ENCODE peak calls at places on chromosome 6, in ten cellular contexts. One of them, this sample, is unnamed.

GRCh38 chr6:154862536-154862935 is 129.3 kb downstream of the SCAF8 start:
- DNase-seq in HepG2: no peak
- DNase-seq in ovary: no peak
- DNase-seq in A549: no peak
- DNase-seq in endothelial cell of umbilical vein: no peak
- DNase-seq in body of pancreas: no peak
- DNase-seq in GM12891: no peak
- DNase-seq in heart left ventricle: no peak
- DNase-seq in gastrocnemius medialis: no peak
- DNase-seq in HCT116: no peak
- DNase-seq in this sample: no peak

GRCh38 chr6:148273962-148274752 is 68.5 kb upstream of the SASH1 start:
- DNase-seq in HepG2: no peak
- DNase-seq in ovary: no peak
- DNase-seq in A549: no peak
- DNase-seq in endothelial cell of umbilical vein: no peak
- DNase-seq in body of pancreas: no peak
- DNase-seq in GM12891: no peak
- DNase-seq in heart left ventricle: no peak
- DNase-seq in gastrocnemius medialis: no peak
- DNase-seq in HCT116: no peak
- DNase-seq in this sample: no peak

GRCh38 chr6:108888052-108888451 is 39.8 kb downstream of the ARMC2 start:
- DNase-seq in HepG2: no peak
- DNase-seq in ovary: no peak
- DNase-seq in A549: no peak
- DNase-seq in endothelial cell of umbilical vein: no peak
- DNase-seq in body of pancreas: no peak
- DNase-seq in GM12891: no peak
- DNase-seq in heart left ventricle: no peak
- DNase-seq in gastrocnemius medialis: no peak
- DNase-seq in HCT116: no peak
- DNase-seq in this sample: no peak

GRCh38 chr6:113120577-113121285 is 736.4 kb upstream of the MARCKS start:
- DNase-seq in HepG2: no peak
- DNase-seq in ovary: no peak
- DNase-seq in A549: peak; percentile 52
- DNase-seq in endothelial cell of umbilical vein: peak; percentile 82
- DNase-seq in body of pancreas: no peak
- DNase-seq in GM12891: no peak
- DNase-seq in heart left ventricle: no peak
- DNase-seq in gastrocnemius medialis: no peak
- DNase-seq in HCT116: peak; percentile 73
- DNase-seq in this sample: no peak

GRCh38 chr6:90294008-90294511 is 2.6 kb downstream of the BACH2 start:
- DNase-seq in HepG2: no peak
- DNase-seq in ovary: no peak
- DNase-seq in A549: no peak
- DNase-seq in endothelial cell of umbilical vein: no peak
- DNase-seq in body of pancreas: no peak
- DNase-seq in GM12891: no peak
- DNase-seq in heart left ventricle: no peak
- DNase-seq in gastrocnemius medialis: no peak
- DNase-seq in HCT116: no peak
- DNase-seq in this sample: no peak

GRCh38 chr6:17653198-17653881 is 53.2 kb downstream of the FAM8A1 start:
- DNase-seq in HepG2: no peak
- DNase-seq in ovary: no peak
- DNase-seq in A549: no peak
- DNase-seq in endothelial cell of umbilical vein: no peak
- DNase-seq in body of pancreas: no peak
- DNase-seq in GM12891: no peak
- DNase-seq in heart left ventricle: no peak
- DNase-seq in gastrocnemius medialis: no peak
- DNase-seq in HCT116: no peak
- DNase-seq in this sample: no peak

GRCh38 chr6:32954983-32955802 is 2.3 kb upstream of the HLA-DMA start:
- DNase-seq in HepG2: peak; percentile 39
- DNase-seq in ovary: no peak
- DNase-seq in A549: peak; percentile 54
- DNase-seq in endothelial cell of umbilical vein: no peak
- DNase-seq in body of pancreas: peak; percentile 68
- DNase-seq in GM12891: no peak
- DNase-seq in heart left ventricle: no peak
- DNase-seq in gastrocnemius medialis: no peak
- DNase-seq in HCT116: no peak
- DNase-seq in this sample: no peak

GRCh38 chr6:168221000-168221399 is 98.6 kb downstream of the DACT2 start:
- DNase-seq in HepG2: no peak
- DNase-seq in ovary: no peak
- DNase-seq in A549: no peak
- DNase-seq in endothelial cell of umbilical vein: no peak
- DNase-seq in body of pancreas: no peak
- DNase-seq in GM12891: no peak
- DNase-seq in heart left ventricle: no peak
- DNase-seq in gastrocnemius medialis: no peak
- DNase-seq in HCT116: no peak
- DNase-seq in this sample: no peak

GRCh38 chr6:39848171-39848570 is 56.0 kb downstream of the DAAM2 start:
- DNase-seq in HepG2: no peak
- DNase-seq in ovary: no peak
- DNase-seq in A549: no peak
- DNase-seq in endothelial cell of umbilical vein: no peak
- DNase-seq in body of pancreas: no peak
- DNase-seq in GM12891: no peak
- DNase-seq in heart left ventricle: no peak
- DNase-seq in gastrocnemius medialis: no peak
- DNase-seq in HCT116: no peak
- DNase-seq in this sample: no peak

GRCh38 chr6:165588515-165588914 is 74.5 kb downstream of the PDE10A start:
- DNase-seq in HepG2: no peak
- DNase-seq in ovary: no peak
- DNase-seq in A549: no peak
- DNase-seq in endothelial cell of umbilical vein: no peak
- DNase-seq in body of pancreas: no peak
- DNase-seq in GM12891: no peak
- DNase-seq in heart left ventricle: no peak
- DNase-seq in gastrocnemius medialis: no peak
- DNase-seq in HCT116: no peak
- DNase-seq in this sample: no peak

DNA sequence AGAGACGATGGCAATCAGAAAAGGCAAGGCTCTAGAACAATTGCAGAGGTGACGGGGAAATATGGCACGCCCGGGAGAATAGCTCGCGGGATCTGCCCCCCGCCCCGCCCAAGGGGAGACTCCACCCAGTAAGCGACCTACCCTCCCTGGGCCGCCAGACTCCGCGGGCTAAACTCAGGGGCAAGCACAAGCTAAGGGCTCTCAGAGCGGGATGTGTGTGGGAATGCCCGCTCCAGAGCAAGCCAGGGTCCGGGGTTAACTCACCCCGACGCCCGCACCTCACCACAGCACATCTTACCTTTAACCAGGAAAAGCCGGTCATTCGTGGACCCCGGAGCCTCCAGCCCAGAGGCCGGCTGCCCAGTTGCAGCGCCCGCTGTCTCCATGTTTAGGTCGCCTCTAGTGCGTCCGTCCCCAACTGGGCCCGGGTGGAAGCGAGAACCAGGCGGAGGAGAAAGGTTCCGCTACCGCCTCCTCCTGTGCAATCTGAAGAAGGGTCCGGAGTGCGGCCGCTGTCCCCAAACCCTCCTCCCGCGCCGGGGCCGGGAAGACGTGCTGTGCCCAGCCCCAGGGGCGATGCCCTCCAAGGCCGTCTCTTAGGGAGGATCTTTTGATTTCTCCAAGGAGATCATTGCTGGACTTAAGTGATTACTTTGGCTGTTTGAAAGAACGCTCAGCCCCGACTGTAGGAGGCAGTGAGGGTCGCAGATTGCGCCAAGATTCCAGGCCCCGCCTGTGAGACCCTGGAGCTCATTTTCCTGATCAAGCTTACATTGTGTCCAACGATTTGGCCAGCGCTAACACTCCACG is at the start of gene TMEM242:
- DNase-seq in HepG2: peak; percentile 89
- DNase-seq in ovary: peak; percentile 95
- DNase-seq in A549: peak; percentile 94
- DNase-seq in endothelial cell of umbilical vein: peak; percentile 98
- DNase-seq in body of pancreas: peak; percentile 92
- DNase-seq in GM12891: peak; percentile 75
- DNase-seq in heart left ventricle: peak; percentile 93
- DNase-seq in gastrocnemius medialis: peak; percentile 90
- DNase-seq in HCT116: peak; percentile 92
- DNase-seq in this sample: peak; percentile 55
- TF ChIP-seq POLR2A in HepG2: peak; percentile 96
- TF ChIP-seq POLR2A in ovary: peak; percentile 69
- TF ChIP-seq POLR2A in A549: peak; percentile 82
- TF ChIP-seq POLR2A in endothelial cell of umbilical vein: peak; percentile 98
- TF ChIP-seq POLR2A in body of pancreas: peak; percentile 96
- TF ChIP-seq POLR2A in GM12891: peak; percentile 93
- TF ChIP-seq POLR2A in heart left ventricle: no peak
- TF ChIP-seq POLR2A in gastrocnemius medialis: peak; percentile 78
- TF ChIP-seq POLR2A in HCT116: peak; percentile 90
- TF ChIP-seq POLR2A in this sample: peak; percentile 66

GRCh38 chr6:41071501-41071922 is 644 bp downstream of the OARD1 start:
- DNase-seq in HepG2: no peak
- DNase-seq in ovary: peak; percentile 84
- DNase-seq in A549: no peak
- DNase-seq in endothelial cell of umbilical vein: peak; percentile 87
- DNase-seq in body of pancreas: no peak
- DNase-seq in GM12891: no peak
- DNase-seq in heart left ventricle: no peak
- DNase-seq in gastrocnemius medialis: no peak
- DNase-seq in HCT116: no peak
- DNase-seq in this sample: no peak
- TF ChIP-seq POLR2A in HepG2: no peak
- TF ChIP-seq POLR2A in ovary: no peak
- TF ChIP-seq POLR2A in A549: peak; percentile 69
- TF ChIP-seq POLR2A in endothelial cell of umbilical vein: peak; percentile 66
- TF ChIP-seq POLR2A in body of pancreas: no peak
- TF ChIP-seq POLR2A in GM12891: peak; percentile 79
- TF ChIP-seq POLR2A in heart left ventricle: no peak
- TF ChIP-seq POLR2A in gastrocnemius medialis: no peak
- TF ChIP-seq POLR2A in HCT116: no peak
- TF ChIP-seq POLR2A in this sample: peak; percentile 58

DNA sequence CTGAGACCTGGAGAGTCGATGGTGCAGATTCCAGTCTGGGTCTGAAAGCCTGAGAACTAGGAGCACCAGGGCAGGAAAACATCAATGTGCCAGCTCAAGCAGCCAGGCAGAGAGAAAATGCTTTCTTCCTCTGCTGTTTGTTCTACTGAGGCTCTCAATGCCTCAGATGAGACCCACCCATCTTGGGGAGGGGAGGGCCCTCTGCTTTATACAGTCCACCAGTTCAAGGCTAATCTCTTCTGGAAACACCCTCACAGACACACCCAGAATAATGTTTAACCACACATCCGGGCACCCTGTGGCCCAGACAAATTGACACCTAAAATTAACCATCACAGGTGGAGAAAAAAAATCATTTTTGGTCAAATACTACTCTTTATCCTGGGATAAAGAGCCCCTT is 89.3 kb upstream of the SLC22A23 start:
- DNase-seq in HepG2: peak; percentile 64
- DNase-seq in ovary: no peak
- DNase-seq in A549: no peak
- DNase-seq in endothelial cell of umbilical vein: no peak
- DNase-seq in body of pancreas: no peak
- DNase-seq in GM12891: no peak
- DNase-seq in heart left ventricle: no peak
- DNase-seq in gastrocnemius medialis: no peak
- DNase-seq in HCT116: no peak
- DNase-seq in this sample: no peak
- TF ChIP-seq POLR2A in HepG2: no peak
- TF ChIP-seq POLR2A in ovary: no peak
- TF ChIP-seq POLR2A in A549: no peak
- TF ChIP-seq POLR2A in endothelial cell of umbilical vein: no peak
- TF ChIP-seq POLR2A in body of pancreas: no peak
- TF ChIP-seq POLR2A in GM12891: no peak
- TF ChIP-seq POLR2A in heart left ventricle: no peak
- TF ChIP-seq POLR2A in gastrocnemius medialis: no peak
- TF ChIP-seq POLR2A in HCT116: no peak
- TF ChIP-seq POLR2A in this sample: no peak

GRCh38 chr6:50330963-50331362 is 281.2 kb upstream of the DEFB112 start:
- DNase-seq in HepG2: no peak
- DNase-seq in ovary: no peak
- DNase-seq in A549: no peak
- DNase-seq in endothelial cell of umbilical vein: no peak
- DNase-seq in body of pancreas: no peak
- DNase-seq in GM12891: no peak
- DNase-seq in heart left ventricle: no peak
- DNase-seq in gastrocnemius medialis: no peak
- DNase-seq in HCT116: no peak
- DNase-seq in this sample: no peak

GRCh38 chr6:50333696-50334095 is 284.0 kb upstream of the DEFB112 start:
- DNase-seq in HepG2: no peak
- DNase-seq in ovary: no peak
- DNase-seq in A549: no peak
- DNase-seq in endothelial cell of umbilical vein: no peak
- DNase-seq in body of pancreas: no peak
- DNase-seq in GM12891: no peak
- DNase-seq in heart left ventricle: no peak
- DNase-seq in gastrocnemius medialis: no peak
- DNase-seq in HCT116: no peak
- DNase-seq in this sample: no peak

GRCh38 chr6:50330347-50330746 is 280.6 kb upstream of the DEFB112 start:
- DNase-seq in HepG2: no peak
- DNase-seq in ovary: no peak
- DNase-seq in A549: no peak
- DNase-seq in endothelial cell of umbilical vein: no peak
- DNase-seq in body of pancreas: no peak
- DNase-seq in GM12891: no peak
- DNase-seq in heart left ventricle: no peak
- DNase-seq in gastrocnemius medialis: no peak
- DNase-seq in HCT116: no peak
- DNase-seq in this sample: no peak
- TF ChIP-seq POLR2A in HepG2: no peak
- TF ChIP-seq POLR2A in ovary: no peak
- TF ChIP-seq POLR2A in A549: no peak
- TF ChIP-seq POLR2A in endothelial cell of umbilical vein: no peak
- TF ChIP-seq POLR2A in body of pancreas: no peak
- TF ChIP-seq POLR2A in GM12891: no peak
- TF ChIP-seq POLR2A in heart left ventricle: no peak
- TF ChIP-seq POLR2A in gastrocnemius medialis: no peak
- TF ChIP-seq POLR2A in HCT116: no peak
- TF ChIP-seq POLR2A in this sample: no peak

GRCh38 chr6:106519460-106520394 is 109.6 kb downstream of the RTN4IP1 start:
- DNase-seq in HepG2: no peak
- DNase-seq in ovary: no peak
- DNase-seq in A549: peak; percentile 27
- DNase-seq in endothelial cell of umbilical vein: no peak
- DNase-seq in body of pancreas: no peak
- DNase-seq in GM12891: no peak
- DNase-seq in heart left ventricle: no peak
- DNase-seq in gastrocnemius medialis: peak; percentile 20
- DNase-seq in HCT116: peak; percentile 42
- DNase-seq in this sample: no peak
- TF ChIP-seq POLR2A in HepG2: no peak
- TF ChIP-seq POLR2A in ovary: no peak
- TF ChIP-seq POLR2A in A549: no peak
- TF ChIP-seq POLR2A in endothelial cell of umbilical vein: no peak
- TF ChIP-seq POLR2A in body of pancreas: peak; percentile 22
- TF ChIP-seq POLR2A in GM12891: no peak
- TF ChIP-seq POLR2A in heart left ventricle: no peak
- TF ChIP-seq POLR2A in gastrocnemius medialis: no peak
- TF ChIP-seq POLR2A in HCT116: no peak
- TF ChIP-seq POLR2A in this sample: no peak

GRCh38 chr6:26131618-26132017 is 44.4 kb downstream of the HFE start:
- DNase-seq in HepG2: no peak
- DNase-seq in ovary: no peak
- DNase-seq in A549: no peak
- DNase-seq in endothelial cell of umbilical vein: no peak
- DNase-seq in body of pancreas: no peak
- DNase-seq in GM12891: no peak
- DNase-seq in heart left ventricle: no peak
- DNase-seq in gastrocnemius medialis: no peak
- DNase-seq in HCT116: no peak
- DNase-seq in this sample: no peak
- TF ChIP-seq POLR2A in HepG2: no peak
- TF ChIP-seq POLR2A in ovary: no peak
- TF ChIP-seq POLR2A in A549: no peak
- TF ChIP-seq POLR2A in endothelial cell of umbilical vein: no peak
- TF ChIP-seq POLR2A in body of pancreas: no peak
- TF ChIP-seq POLR2A in GM12891: no peak
- TF ChIP-seq POLR2A in heart left ventricle: no peak
- TF ChIP-seq POLR2A in gastrocnemius medialis: no peak
- TF ChIP-seq POLR2A in HCT116: no peak
- TF ChIP-seq POLR2A in this sample: no peak